ENCODE peak calls at places on chromosomes 3 and 15, in ten cellular contexts. G, Z, T, X, O, L, U, F, P and H are unnamed samples.

GRCh38 chr3:55750525-55750924 is 263.4 kb upstream of the WNT5A start:
- DNase-seq in G (peak; percentile 58), Z (peak; percentile 80), T (no peak), X (no peak), O (no peak), L (peak; percentile 96), U (no peak), F (peak; percentile 82), P (no peak), H (no peak)

GRCh38 chr15:60407406-60407805 is 9.6 kb upstream of the ANXA2 start:
- DNase-seq in G (peak; percentile 67), Z (no peak), T (no peak), X (no peak), O (no peak), L (peak; percentile 94), U (no peak), F (no peak), P (no peak), H (no peak)

GRCh38 chr3:12201813-12202212 is 43.1 kb upstream of the TIMP4 start:
- DNase-seq in G (no peak), Z (no peak), T (no peak), X (no peak), O (no peak), L (no peak), U (no peak), F (no peak), P (no peak), H (no peak)

GRCh38 chr3:17850448-17850847 is 108.0 kb upstream of the TBC1D5 start:
- DNase-seq in G (peak; percentile 52), Z (no peak), T (no peak), X (no peak), O (no peak), L (peak; percentile 42), U (no peak), F (no peak), P (no peak), H (no peak)

GRCh38 chr15:25241241-25241801 is 197.5 kb downstream of the UBE3A start:
- DNase-seq in G (no peak), Z (no peak), T (no peak), X (no peak), O (no peak), L (no peak), U (no peak), F (no peak), P (no peak), H (no peak)

GRCh38 chr3:120341658-120342346 is 7.4 kb downstream of the LRRC58 start:
- DNase-seq in G (no peak), Z (no peak), T (no peak), X (no peak), O (peak; percentile 47), L (no peak), U (no peak), F (peak; percentile 40), P (peak; percentile 65), H (no peak)

GRCh38 chr3:48466386-48467109 is 20.0 kb downstream of the ATRIP start:
- DNase-seq in G (no peak), Z (no peak), T (no peak), X (peak; percentile 49), O (no peak), L (no peak), U (peak; percentile 57), F (peak; percentile 68), P (peak; percentile 50), H (no peak)

GRCh38 chr15:78130466-78131294 is 565 bp downstream of the CIB2 start:
- DNase-seq in G (no peak), Z (no peak), T (no peak), X (no peak), O (peak; percentile 66), L (no peak), U (no peak), F (peak; percentile 71), P (peak; percentile 55), H (no peak)

GRCh38 chr3:64648927-64649906 is 38.6 kb downstream of the ADAMTS9 start:
- DNase-seq in G (no peak), Z (no peak), T (no peak), X (no peak), O (no peak), L (no peak), U (no peak), F (no peak), P (no peak), H (no peak)

GRCh38 chr15:66852064-66852905 is 150.2 kb downstream of the SMAD6 start:
- DNase-seq in G (no peak), Z (no peak), T (no peak), X (no peak), O (no peak), L (no peak), U (no peak), F (no peak), P (peak; percentile 61), H (no peak)

GRCh38 chr3:33385423-33385822 is 54.8 kb downstream of the UBP1 start:
- DNase-seq in G (no peak), Z (no peak), T (no peak), X (peak; percentile 55), O (no peak), L (no peak), U (no peak), F (no peak), P (no peak), H (no peak)

GRCh38 chr3:188789201-188789600 is 382.6 kb upstream of the TPRG1 start:
- DNase-seq in G (no peak), Z (no peak), T (no peak), X (no peak), O (no peak), L (peak; percentile 30), U (no peak), F (no peak), P (no peak), H (no peak)

GRCh38 chr3:172257638-172258400 is 190.4 kb downstream of the GHSR start:
- DNase-seq in G (no peak), Z (peak; percentile 82), T (no peak), X (no peak), O (no peak), L (peak; percentile 93), U (no peak), F (no peak), P (no peak), H (no peak)

GRCh38 chr3:31561891-31562290 is 29.2 kb downstream of the STT3B start:
- DNase-seq in G (no peak), Z (no peak), T (no peak), X (peak; percentile 30), O (peak; percentile 63), L (no peak), U (no peak), F (no peak), P (peak; percentile 77), H (no peak)

GRCh38 chr3:175041369-175041768 is 182.2 kb downstream of the NAALADL2 start:
- DNase-seq in G (no peak), Z (no peak), T (no peak), X (no peak), O (no peak), L (no peak), U (no peak), F (no peak), P (no peak), H (no peak)

GRCh38 chr3:52798376-52798977 is 3.9 kb downstream of the ITIH3 start:
- DNase-seq in G (peak; percentile 32), Z (no peak), T (no peak), X (no peak), O (no peak), L (peak; percentile 54), U (no peak), F (no peak), P (no peak), H (no peak)

GRCh38 chr15:100291106-100291505 is 50.7 kb downstream of the ADAMTS17 start:
- DNase-seq in G (peak; percentile 85), Z (no peak), T (no peak), X (no peak), O (no peak), L (peak; percentile 82), U (no peak), F (no peak), P (no peak), H (no peak)

GRCh38 chr3:24361661-24362060 is 133.0 kb downstream of the THRB start:
- DNase-seq in G (no peak), Z (no peak), T (no peak), X (no peak), O (no peak), L (no peak), U (no peak), F (no peak), P (no peak), H (no peak)

GRCh38 chr3:24359102-24359501 is 135.5 kb downstream of the THRB start:
- DNase-seq in G (no peak), Z (no peak), T (no peak), X (no peak), O (no peak), L (no peak), U (no peak), F (no peak), P (no peak), H (no peak)

GRCh38 chr3:24360946-24361345 is 133.7 kb downstream of the THRB start:
- DNase-seq in G (no peak), Z (no peak), T (no peak), X (no peak), O (no peak), L (no peak), U (no peak), F (no peak), P (no peak), H (no peak)

GRCh38 chr3:24357635-24358034 is 137.0 kb downstream of the THRB start:
- DNase-seq in G (no peak), Z (no peak), T (no peak), X (no peak), O (no peak), L (no peak), U (no peak), F (no peak), P (no peak), H (no peak)

GRCh38 chr3:24359645-24360462 is 134.8 kb downstream of the THRB start:
- DNase-seq in G (no peak), Z (no peak), T (no peak), X (no peak), O (peak; percentile 36), L (no peak), U (no peak), F (no peak), P (no peak), H (no peak)
- TF ChIP-seq CTCF in G (peak; percentile 11), Z (peak; percentile 66), T (no peak), X (no peak), O (peak; percentile 31), L (peak; percentile 35), U (no peak), F (no peak), P (peak; percentile 59), H (peak; percentile 30)

GRCh38 chr3:35521196-35521595 is 118.1 kb upstream of the ARPP21 start:
- DNase-seq in G (no peak), Z (no peak), T (no peak), X (no peak), O (no peak), L (peak; percentile 3), U (no peak), F (no peak), P (no peak), H (no peak)
- TF ChIP-seq CTCF in G (no peak), Z (no peak), T (no peak), X (no peak), O (no peak), L (no peak), U (no peak), F (no peak), P (no peak), H (no peak)

GRCh38 chr3:27228805-27229204 is 140.4 kb downstream of the NEK10 start:
- DNase-seq in G (no peak), Z (no peak), T (no peak), X (no peak), O (peak; percentile 90), L (no peak), U (no peak), F (no peak), P (peak; percentile 78), H (no peak)
- TF ChIP-seq CTCF in G (no peak), Z (peak; percentile 39), T (no peak), X (peak; percentile 3), O (peak; percentile 74), L (peak; percentile 1), U (no peak), F (no peak), P (peak; percentile 84), H (no peak)

GRCh38 chr15:58477228-58477627 is 45.4 kb downstream of the LIPC start:
- DNase-seq in G (no peak), Z (no peak), T (no peak), X (peak; percentile 81), O (no peak), L (no peak), U (peak; percentile 34), F (no peak), P (no peak), H (no peak)
- TF ChIP-seq CTCF in G (no peak), Z (no peak), T (no peak), X (no peak), O (no peak), L (no peak), U (no peak), F (no peak), P (no peak), H (no peak)